ENCODE peak calls at places on chromosomes 6 and 20, in eight cellular contexts. Q is lower lobe of right lung, W is osteocyte, T is DMS153, G is pancreas, U is Ammon's horn, L is GM13976, V is activated B cell treated with CpG ODN at 0.5 μM for 24 hours. Y is an unnamed sample.
A peak's percentile ranks its signal among the peaks of the same experiment; 100 is the strongest.

GRCh38 chr20:22586645-22587310 is 2.4 kb upstream of the FOXA2 start:
- DNase-seq in U (no peak), W (no peak), L (peak; percentile 70), T (no peak), Q (peak; percentile 78), G (peak; percentile 76), V (no peak), Y (no peak)

GRCh38 chr6:118377711-118378414 is 170.2 kb upstream of the PLN start:
- DNase-seq in W (no peak), U (no peak), L (no peak), Q (peak; percentile 73), G (peak; percentile 8), T (peak; percentile 97), V (no peak), Y (peak; percentile 96)

GRCh38 chr6:122692175-122692598 is 82.0 kb downstream of the PKIB start:
- DNase-seq in W (no peak), T (no peak), U (no peak), G (no peak), L (no peak), V (no peak), Q (no peak), Y (no peak)

GRCh38 chr6:140731741-140732140 is 1357.3 kb upstream of the CITED2 start:
- DNase-seq in U (no peak), T (no peak), L (no peak), G (no peak), W (no peak), Q (no peak), V (no peak), Y (no peak)

GRCh38 chr6:119269266-119270103 is 80.1 kb downstream of the MAN1A1 start:
- DNase-seq in L (no peak), G (no peak), Q (no peak), T (no peak), U (no peak), W (no peak), V (no peak), Y (no peak)

GRCh38 chr6:11389977-11390376 is 147.6 kb upstream of the TMEM170B start:
- DNase-seq in W (no peak), Q (no peak), L (no peak), G (peak; percentile 15), T (no peak), U (no peak), V (no peak), Y (no peak)

GRCh38 chr6:101163611-101164010 is 229.9 kb upstream of the GRIK2 start:
- DNase-seq in T (no peak), U (no peak), Q (no peak), V (no peak), G (no peak), W (no peak), L (no peak), Y (peak; percentile 25)

GRCh38 chr20:32516985-32517873 is 67.9 kb downstream of the NOL4L start:
- DNase-seq in T (no peak), L (no peak), Q (no peak), V (no peak), W (no peak), U (no peak), G (no peak), Y (no peak)

GRCh38 chr6:34496103-34496685 is 30.3 kb downstream of the PACSIN1 start:
- DNase-seq in V (no peak), L (no peak), U (no peak), T (peak; percentile 15), G (no peak), Q (no peak), W (no peak), Y (no peak)

GRCh38 chr20:19676202-19676601 is 81.9 kb upstream of the RIN2 start:
- DNase-seq in W (no peak), V (no peak), T (no peak), Q (no peak), G (no peak), U (no peak), L (no peak), Y (no peak)

GRCh38 chr6:26394289-26394688 is 7.8 kb upstream of the BTN3A1 start:
- DNase-seq in W (no peak), V (no peak), L (no peak), Q (no peak), G (no peak), T (no peak), U (no peak), Y (no peak)

GRCh38 chr6:31874836-31875572 is 3.8 kb downstream of the SLC44A4 start:
- DNase-seq in T (no peak), V (no peak), U (no peak), W (no peak), G (no peak), L (no peak), Q (no peak), Y (no peak)

GRCh38 chr20:63740070-63740500 is 509 bp downstream of the SLC2A4RG start:
- DNase-seq in T (no peak), U (no peak), L (peak; percentile 75), Q (peak; percentile 68), V (peak; percentile 53), G (peak; percentile 54), W (peak; percentile 87), Y (no peak)

GRCh38 chr20:42219005-42219404 is 600.8 kb upstream of the CHD6 start:
- DNase-seq in Q (no peak), L (no peak), V (no peak), G (no peak), U (no peak), W (no peak), T (peak; percentile 82), Y (peak; percentile 79)

GRCh38 chr6:624979-625378 is 31.9 kb downstream of the HUS1B start:
- DNase-seq in W (no peak), G (no peak), Q (no peak), V (no peak), L (peak; percentile 47), T (no peak), U (peak; percentile 31), Y (no peak)

GRCh38 chr6:169958510-169958909 is 207.1 kb downstream of the ERMARD start:
- DNase-seq in Q (no peak), T (no peak), G (peak; percentile 5), U (no peak), V (no peak), W (no peak), L (no peak), Y (no peak)

GRCh38 chr6:3919130-3919628 is 70.0 kb downstream of the FAM50B start:
- DNase-seq in W (no peak), L (no peak), G (no peak), T (peak; percentile 53), Q (peak; percentile 52), V (no peak), U (no peak), Y (peak; percentile 48)

GRCh38 chr6:82363368-82364086 is at the start of gene TPBG:
- DNase-seq in T (peak; percentile 61), W (peak; percentile 88), Q (peak; percentile 59), U (peak; percentile 10), V (no peak), G (peak; percentile 46), L (peak; percentile 59), Y (peak; percentile 44)